ENCODE peak calls at places on chromosome 9, in six cellular contexts. T, S, I, A, H and N are unnamed samples.
A peak's percentile ranks its signal among the peaks of the same experiment; 100 is the strongest.

GRCh38 chr9:90805006-90805993 is 3.7 kb downstream of the SYK start:
- DNase-seq in H (no peak), T (peak; percentile 45), I (no peak), S (no peak), A (no peak), N (peak; percentile 22)

GRCh38 chr9:101093620-101094019 is 65.1 kb downstream of the PLPPR1 start:
- DNase-seq in A (no peak), I (peak; percentile 16), S (no peak), H (no peak), T (no peak), N (no peak)

GRCh38 chr9:79452265-79452664 is 119.5 kb upstream of the TLE4 start:
- DNase-seq in S (no peak), A (no peak), T (no peak), H (no peak), I (no peak), N (no peak)

GRCh38 chr9:110623462-110624025 is 44.0 kb upstream of the SVEP1 start:
- DNase-seq in T (peak; percentile 59), A (peak; percentile 28), H (peak; percentile 51), I (peak; percentile 55), S (peak; percentile 70), N (peak; percentile 30)

GRCh38 chr9:27407966-27408365 is 111.0 kb upstream of the EQTN start:
- DNase-seq in I (no peak), T (no peak), H (no peak), A (no peak), S (peak; percentile 22), N (no peak)

GRCh38 chr9:137447722-137448568 is 6.8 kb upstream of the ENTPD8 start:
- DNase-seq in I (no peak), A (no peak), S (no peak), H (no peak), T (no peak), N (no peak)

GRCh38 chr9:1210954-1211353 is 160.8 kb downstream of the DMRT2 start:
- DNase-seq in H (no peak), S (no peak), T (no peak), I (no peak), A (no peak), N (no peak)

GRCh38 chr9:129494113-129494789 is 126.7 kb downstream of the C9orf50 start:
- DNase-seq in I (no peak), S (no peak), T (peak; percentile 27), A (no peak), H (no peak), N (no peak)

GRCh38 chr9:137366445-137366810 is 56.5 kb downstream of the EXD3 start:
- DNase-seq in I (no peak), H (no peak), S (no peak), A (no peak), T (no peak), N (no peak)

GRCh38 chr9:126462617-126463016 is 136.0 kb downstream of the MVB12B start:
- DNase-seq in A (no peak), H (no peak), T (no peak), S (no peak), I (no peak), N (no peak)

GRCh38 chr9:121277518-121278275 is 9.7 kb downstream of the GSN start:
- DNase-seq in H (no peak), I (no peak), A (no peak), T (no peak), S (peak; percentile 77), N (no peak)

GRCh38 chr9:132946624-132947295 is 2.3 kb upstream of the TSC1 start:
- DNase-seq in S (peak; percentile 56), A (no peak), I (peak; percentile 40), T (no peak), H (no peak), N (no peak)

GRCh38 chr9:31542384-31543055 is 841.9 kb upstream of the ACO1 start:
- DNase-seq in A (peak; percentile 26), S (peak; percentile 4), I (peak; percentile 12), H (no peak), T (no peak), N (peak; percentile 5)

GRCh38 chr9:6739218-6739617 is 18.6 kb upstream of the KDM4C start:
- DNase-seq in A (no peak), S (peak; percentile 25), H (no peak), T (peak; percentile 17), I (peak; percentile 39), N (peak; percentile 33)

GRCh38 chr9:92324889-92325268 is 271 bp downstream of the NOL8 start:
- DNase-seq in S (no peak), I (no peak), H (no peak), T (no peak), A (no peak), N (no peak)

GRCh38 chr9:9387511-9388115 is 1225.2 kb downstream of the PTPRD start:
- DNase-seq in S (no peak), T (no peak), A (no peak), I (no peak), H (no peak), N (no peak)

GRCh38 chr9:121732383-121732782 is 80.9 kb downstream of the DAB2IP start:
- DNase-seq in S (no peak), T (no peak), H (no peak), I (no peak), A (no peak), N (no peak)

GRCh38 chr9:136045595-136046554 is 49.2 kb downstream of the NACC2 start:
- DNase-seq in H (no peak), T (no peak), A (no peak), I (no peak), S (peak; percentile 63), N (no peak)

GRCh38 chr9:83061036-83061435 is 1.9 kb downstream of the RASEF start:
- DNase-seq in H (no peak), S (peak; percentile 6), I (no peak), T (no peak), A (no peak), N (no peak)

GRCh38 chr9:115992834-115993233 is 160.8 kb upstream of the PAPPA start:
- DNase-seq in A (no peak), S (peak; percentile 82), H (no peak), T (no peak), I (no peak), N (no peak)

GRCh38 chr9:35905912-35906679 is at the start of gene HRCT1:
- DNase-seq in A (no peak), T (no peak), I (peak; percentile 77), H (no peak), S (peak; percentile 94), N (no peak)

GRCh38 chr9:77901771-77902170 is 129.8 kb downstream of the GNAQ start:
- DNase-seq in H (no peak), S (no peak), A (no peak), T (no peak), I (no peak), N (no peak)

GRCh38 chr9:136886610-136887597 is 588 bp downstream of the TRAF2 start:
- DNase-seq in A (no peak), H (peak; percentile 70), I (no peak), T (peak; percentile 49), S (peak; percentile 16), N (peak; percentile 89)

GRCh38 chr9:124794902-124795491 is 18.1 kb downstream of the OLFML2A start:
- DNase-seq in H (no peak), A (no peak), T (peak; percentile 76), I (peak; percentile 88), S (no peak), N (no peak)

GRCh38 chr9:113738898-113739604 is 137.1 kb upstream of the ZNF618 start:
- DNase-seq in T (no peak), H (no peak), S (no peak), I (no peak), A (no peak), N (peak; percentile 15)

GRCh38 chr9:115653231-115653630 is 500.4 kb upstream of the PAPPA start:
- DNase-seq in T (no peak), A (no peak), S (peak; percentile 92), I (no peak), H (no peak), N (no peak)

GRCh38 chr9:89449261-89449671 is 48.6 kb downstream of the SEMA4D start:
- DNase-seq in S (no peak), H (no peak), A (no peak), T (no peak), I (no peak), N (no peak)

GRCh38 chr9:22047596-22047995 is 38.5 kb upstream of the CDKN2B start:
- DNase-seq in A (no peak), S (no peak), I (no peak), H (no peak), T (no peak), N (no peak)

GRCh38 chr9:95876138-95876444 is 600 bp downstream of the ERCC6L2 start:
- DNase-seq in T (no peak), S (no peak), I (no peak), A (no peak), H (no peak), N (no peak)
- H2AFZ ChIP-seq in T (no peak overlapping the region), S (peak overlapping the region; percentile 99), I (no peak overlapping the region), A (peak overlapping the region; percentile 98), H (no peak overlapping the region), N (peak overlapping the region; percentile 91)

DNA sequence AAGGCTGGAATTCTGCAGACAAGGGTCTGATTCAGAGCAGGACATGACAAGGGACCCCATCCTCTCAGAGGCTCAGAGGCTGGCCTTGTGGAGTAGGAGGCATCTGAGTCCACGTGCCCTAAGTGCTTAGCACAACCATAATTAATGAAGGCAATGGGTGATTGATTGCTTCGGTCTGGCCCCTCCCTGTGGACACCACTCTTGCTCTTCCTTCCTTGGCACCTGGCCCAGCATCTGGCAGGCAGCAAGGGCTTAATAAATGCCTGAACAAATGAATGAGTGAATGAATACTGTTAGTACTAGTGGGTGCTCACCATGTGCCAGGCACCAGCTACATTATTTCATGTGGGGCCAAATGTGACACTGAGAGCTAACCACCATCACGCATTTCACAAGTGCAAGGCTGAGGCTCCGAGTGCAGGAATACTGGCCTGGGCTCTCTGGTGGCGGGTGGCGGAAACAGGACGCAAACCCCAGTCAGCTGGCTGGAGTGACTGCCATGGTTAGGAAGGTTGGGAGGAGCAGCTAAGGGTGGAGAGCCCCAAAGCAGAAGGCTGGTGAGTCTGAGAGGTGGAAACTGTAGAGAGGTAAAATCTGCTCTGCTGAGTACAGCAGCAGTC is 53.6 kb downstream of the ASS1 start:
- DNase-seq in H (no peak), T (peak; percentile 54), I (peak; percentile 26), S (no peak), A (no peak), N (no peak)
- TF ChIP-seq USF2 in H (no peak), T (no peak), I (no peak), S (no peak), A (no peak), N (no peak)

GRCh38 chr9:74858753-74859414 is 28.8 kb downstream of the TRPM6 start:
- DNase-seq in A (no peak), T (peak; percentile 20), H (no peak), I (no peak), S (peak; percentile 2), N (no peak)
- H2AFZ ChIP-seq in A (peak overlapping the region; percentile 7), T (peak overlapping the region; percentile 32), H (no peak overlapping the region), I (no peak overlapping the region), S (no peak overlapping the region), N (no peak overlapping the region)

DNA sequence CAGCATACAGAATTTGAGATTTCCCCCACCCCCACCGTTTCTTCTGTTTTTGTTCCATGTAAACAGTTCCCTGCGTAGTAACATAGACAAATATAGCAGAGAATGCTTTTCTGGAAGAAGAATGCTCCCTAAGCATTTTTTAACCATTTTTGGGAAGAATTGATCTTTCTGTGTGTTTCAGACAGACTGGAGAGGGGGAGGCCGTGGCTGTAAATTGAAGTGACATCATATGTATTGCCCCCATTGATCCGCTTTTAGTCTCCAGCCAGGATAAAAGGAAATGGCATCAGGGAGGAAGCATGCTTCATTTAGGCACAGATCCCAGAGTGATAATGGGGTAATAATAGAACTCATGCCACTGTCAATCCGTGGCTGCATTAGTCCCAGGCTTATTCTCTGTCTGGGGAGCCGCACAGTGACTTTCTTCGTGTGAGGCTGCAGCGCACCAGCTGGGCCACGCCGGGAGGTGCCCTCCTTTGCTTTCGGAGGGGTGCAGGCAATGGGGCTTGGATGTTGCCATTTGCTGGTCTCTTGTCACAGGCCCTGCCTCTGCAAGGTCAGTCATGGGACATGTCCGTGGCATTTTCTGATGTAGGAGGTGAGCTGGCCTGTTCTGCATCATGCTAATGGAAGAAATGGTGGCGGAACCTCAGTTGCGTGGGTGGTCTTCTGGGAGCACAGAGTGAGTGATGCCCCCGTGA is 261.5 kb downstream of the FANCC start:
- DNase-seq in I (no peak), S (peak; percentile 77), A (no peak), H (no peak), T (no peak), N (peak; percentile 70)
- TF ChIP-seq USF2 in I (no peak), S (no peak), A (no peak), H (no peak), T (no peak), N (no peak)